ENCODE peak calls at places on chromosomes 16 and 17, in four cellular contexts. X is HCT116, U is K562, Z is HepG2. V is an unnamed sample.

GRCh38 chr17:41912925-41913324 is 5.8 kb downstream of the ACLY start:
- DNase-seq in X (no peak), U (no peak), Z (no peak), V (no peak)

GRCh38 chr17:61221597-61222471 is 177.8 kb upstream of the TBX2 start:
- DNase-seq in X (no peak), U (no peak), Z (no peak), V (no peak)

GRCh38 chr16:46970089-46970488 is 3.4 kb downstream of the DNAJA2 start:
- DNase-seq in X (no peak), U (no peak), Z (peak; percentile 79), V (no peak)

GRCh38 chr17:60129164-60129563 is 20.6 kb upstream of the CA4 start:
- DNase-seq in X (no peak), U (no peak), Z (no peak), V (no peak)

GRCh38 chr17:48995332-48995870 is 1.8 kb upstream of the IGF2BP1 start:
- DNase-seq in X (no peak), U (peak; percentile 62), Z (no peak), V (no peak)

GRCh38 chr16:81469710-81470481 is 25.3 kb downstream of the CMIP start:
- DNase-seq in X (no peak), U (no peak), Z (no peak), V (no peak)

GRCh38 chr17:82781894-82782274 is 30.0 kb downstream of the TBCD start:
- DNase-seq in X (peak; percentile 36), U (peak; percentile 75), Z (peak; percentile 50), V (peak; percentile 24)

GRCh38 chr17:63516910-63517824 is 6.0 kb upstream of the KCNH6 start:
- DNase-seq in X (peak; percentile 86), U (no peak), Z (peak; percentile 29), V (no peak)

GRCh38 chr17:62696726-62697490 is 69.4 kb downstream of the MRC2 start:
- DNase-seq in X (no peak), U (no peak), Z (no peak), V (no peak)

GRCh38 chr16:67780847-67781547 is 25.4 kb downstream of the RANBP10 start:
- DNase-seq in X (no peak), U (peak; percentile 77), Z (no peak), V (no peak)

GRCh38 chr16:3454093-3454492 is 10.6 kb downstream of the NAA60 start:
- DNase-seq in X (no peak), U (no peak), Z (peak; percentile 45), V (no peak)

GRCh38 chr17:1234455-1234854 is 35.8 kb upstream of the BHLHA9 start:
- DNase-seq in X (no peak), U (no peak), Z (no peak), V (no peak)

GRCh38 chr17:27550974-27551505 is 79.9 kb upstream of the LGALS9 start:
- DNase-seq in X (no peak), U (no peak), Z (no peak), V (no peak)

GRCh38 chr16:52318259-52319008 is 228.5 kb downstream of the TOX3 start:
- DNase-seq in X (no peak), U (no peak), Z (no peak), V (no peak)

DNA sequence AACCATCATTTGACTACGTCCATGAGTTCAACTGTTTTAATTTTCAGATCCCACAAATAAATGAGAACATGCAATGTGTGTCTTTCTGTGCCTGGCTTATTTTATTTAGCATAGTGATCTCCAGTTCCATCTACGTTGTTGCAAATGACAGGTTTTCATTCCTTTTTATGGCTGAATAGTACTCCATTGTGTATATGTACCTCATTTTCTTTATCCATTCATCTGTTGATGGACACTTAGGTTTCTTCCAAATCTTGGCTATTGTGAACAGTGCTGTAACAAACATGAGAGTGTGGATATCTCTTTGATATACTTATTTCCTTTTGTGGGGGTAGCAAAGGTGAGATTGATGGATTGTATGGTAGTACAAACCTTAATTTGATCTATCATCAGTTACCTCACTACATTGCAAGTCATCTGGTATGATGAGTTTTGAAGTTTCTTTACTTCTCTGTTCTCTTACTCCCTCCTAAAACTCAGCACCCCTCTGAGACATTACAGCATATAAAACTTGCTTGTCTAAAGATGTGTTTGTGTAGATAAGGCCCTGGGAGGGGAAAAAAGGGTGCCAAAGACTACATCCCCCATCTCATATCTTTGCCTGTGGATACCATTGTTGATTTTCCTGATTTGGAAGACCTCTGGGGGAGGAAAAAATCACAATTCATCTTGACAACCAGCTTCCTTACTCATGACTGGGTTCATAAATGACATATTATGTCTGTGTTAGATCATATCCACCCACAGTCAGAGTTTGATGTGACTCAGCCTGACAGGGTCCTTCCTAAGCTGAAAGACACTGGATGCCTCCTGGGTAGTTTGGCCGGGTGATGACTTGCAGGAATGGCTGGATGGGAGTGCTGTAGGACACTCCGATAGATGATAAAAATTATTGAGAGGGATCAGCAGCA is 47.6 kb downstream of the ABCA9 start:
- DNase-seq in X (no peak), U (peak; percentile 31), Z (no peak), V (no peak)
- TF ChIP-seq TCF7L2 in X (no peak), U (no peak), Z (no peak), V (no peak)

GRCh38 chr17:75673487-75673886 is 6.3 kb downstream of the SAP30BP start:
- DNase-seq in X (no peak), U (no peak), Z (no peak), V (no peak)
- TF ChIP-seq SIN3A in X (no peak), U (no peak), Z (no peak), V (no peak)

GRCh38 chr16:89945654-89946053 is 2.9 kb upstream of the DEF8 start:
- DNase-seq in X (no peak), U (no peak), Z (no peak), V (no peak)
- TF ChIP-seq TCF7L2 in X (no peak), U (no peak), Z (no peak), V (no peak)

GRCh38 chr16:27841911-27842310 is 221.6 kb downstream of the GSG1L start:
- DNase-seq in X (no peak), U (no peak), Z (no peak), V (no peak)

GRCh38 chr16:27838536-27839175 is 224.9 kb downstream of the GSG1L start:
- DNase-seq in X (no peak), U (no peak), Z (no peak), V (no peak)

GRCh38 chr16:27840311-27841060 is 223.0 kb downstream of the GSG1L start:
- DNase-seq in X (no peak), U (no peak), Z (no peak), V (no peak)

GRCh38 chr16:27841061-27841801 is 222.3 kb downstream of the GSG1L start:
- DNase-seq in X (no peak), U (no peak), Z (no peak), V (no peak)

DNA sequence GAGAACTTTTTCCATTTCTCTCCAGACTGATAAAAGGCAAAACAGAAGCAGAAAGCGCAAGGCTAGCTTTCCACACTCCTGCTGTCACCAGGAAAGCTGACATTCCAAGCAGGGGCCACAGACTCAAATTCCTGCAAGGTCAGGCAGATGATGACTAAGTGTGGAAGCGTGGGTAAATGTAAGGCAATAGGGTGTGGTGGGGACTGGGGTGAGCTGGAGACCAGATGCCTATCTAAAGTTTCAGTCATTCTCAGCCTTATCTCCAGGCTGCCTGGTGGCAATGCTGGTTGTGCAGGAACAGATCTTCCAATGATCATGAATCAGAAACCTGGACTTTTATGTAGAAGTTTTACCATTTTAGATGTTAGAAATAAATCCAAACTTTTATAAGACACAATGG is 224.1 kb downstream of the GSG1L start:
- DNase-seq in X (no peak), U (peak; percentile 39), Z (no peak), V (no peak)
- TF ChIP-seq SIN3A in X (no peak), U (no peak), Z (no peak), V (no peak)

DNA sequence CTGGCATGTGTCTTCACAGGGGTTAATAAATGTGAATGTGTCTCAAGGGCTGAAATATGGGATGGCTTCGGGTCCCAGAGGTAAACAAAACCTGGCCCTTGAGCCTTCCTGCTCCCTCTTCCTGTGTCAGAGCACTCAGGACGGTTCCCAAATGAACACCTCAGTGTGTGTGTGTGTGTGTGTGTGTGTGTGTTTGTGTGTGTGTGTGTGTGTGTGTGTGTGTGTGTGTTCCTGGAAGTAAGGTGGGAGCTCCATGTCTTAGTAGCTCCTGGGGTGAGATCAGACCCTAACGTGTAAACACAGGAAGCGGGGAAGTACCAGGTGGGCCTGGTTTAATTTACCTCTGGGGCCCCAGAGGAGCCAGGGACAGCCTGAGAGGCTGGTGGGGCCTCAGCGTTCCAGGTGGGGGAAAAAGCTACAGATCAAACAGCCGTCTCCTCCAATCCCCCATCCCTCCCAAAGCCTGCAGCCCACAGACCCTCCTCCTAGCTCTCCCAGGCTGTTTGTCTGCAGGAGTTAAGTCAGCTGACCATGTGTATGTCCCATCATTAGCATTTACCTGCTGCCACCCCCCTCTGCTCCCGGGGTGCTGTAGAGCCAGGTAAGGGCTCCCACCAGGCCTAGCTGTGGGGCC is 6.1 kb downstream of the KIF19 start:
- DNase-seq in X (no peak), U (no peak), Z (no peak), V (no peak)
- TF ChIP-seq TCF7L2 in X (no peak), U (no peak), Z (no peak), V (no peak)

GRCh38 chr17:35132099-35132498 is 10.0 kb downstream of the NLE1 start:
- DNase-seq in X (no peak), U (no peak), Z (no peak), V (no peak)
- TF ChIP-seq SIN3A in X (no peak), U (no peak), Z (no peak), V (no peak)

DNA sequence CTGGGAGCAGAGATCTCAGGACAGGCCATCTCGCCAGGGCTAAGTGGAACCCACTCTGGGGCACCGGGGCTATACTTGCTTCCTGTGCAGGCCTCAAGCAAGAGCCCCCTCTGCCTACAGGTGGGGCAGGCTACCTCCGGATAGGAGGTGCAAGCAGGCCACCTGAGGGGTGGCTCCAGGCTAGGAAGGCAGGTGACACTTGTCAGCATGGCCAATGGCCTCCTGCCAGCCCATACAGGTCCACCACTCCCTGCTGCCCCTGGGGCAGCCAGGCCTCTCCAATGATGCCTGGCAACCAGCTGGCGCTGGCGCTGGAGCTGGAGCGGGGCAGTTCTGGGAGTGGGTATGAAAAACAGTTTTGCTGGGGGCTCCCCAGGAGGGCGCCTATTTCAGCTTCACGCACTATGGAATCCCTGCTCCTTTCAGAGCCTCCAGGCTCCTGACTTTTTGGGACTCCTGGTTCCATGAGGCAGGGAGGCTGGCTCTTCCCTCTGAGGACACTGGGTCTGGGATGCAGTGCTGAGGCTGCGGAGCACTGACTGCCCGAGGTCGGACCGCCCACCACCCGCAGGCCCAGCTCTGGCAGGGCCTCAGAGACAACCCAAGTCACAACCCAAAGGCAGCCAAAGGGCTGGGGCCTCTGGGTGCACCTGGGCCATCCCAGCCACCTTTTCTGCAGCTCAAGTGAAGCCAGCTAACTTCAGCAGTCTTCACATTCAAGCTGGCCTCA is 8.4 kb upstream of the SREBF1 start:
- DNase-seq in X (no peak), U (no peak), Z (no peak), V (no peak)
- TF ChIP-seq TCF7L2 in X (no peak), U (no peak), Z (no peak), V (no peak)

GRCh38 chr16:82945420-82946096 is 318.8 kb downstream of the CDH13 start:
- DNase-seq in X (no peak), U (no peak), Z (no peak), V (no peak)
- TF ChIP-seq SIN3A in X (no peak), U (no peak), Z (no peak), V (no peak)

DNA sequence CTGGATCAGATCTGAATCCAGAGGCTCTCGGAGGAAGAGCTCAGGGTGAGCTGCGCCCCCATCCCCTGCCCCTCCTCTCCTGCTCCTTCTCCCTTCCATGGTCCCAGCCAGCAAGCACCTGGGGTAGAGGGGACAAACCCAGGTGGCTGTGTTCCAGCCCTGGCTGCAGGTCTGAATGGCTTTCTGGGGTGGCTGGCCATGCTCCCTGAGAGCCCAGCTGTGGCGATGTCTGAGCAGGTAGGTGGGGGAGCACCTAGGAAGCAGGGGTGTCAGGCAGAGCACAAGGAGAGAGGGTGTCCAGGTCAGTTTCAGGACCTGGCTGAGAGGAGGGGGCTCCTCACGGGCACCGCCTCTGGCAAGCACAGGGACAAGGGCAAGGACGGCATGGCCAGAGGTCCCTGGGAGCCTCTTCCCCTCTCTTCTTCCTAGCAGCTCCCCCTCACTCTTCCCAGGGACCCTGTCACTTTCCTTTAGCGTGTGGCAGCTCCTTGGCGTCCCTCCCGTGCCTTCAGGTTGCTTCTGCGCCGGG is 310.0 kb downstream of the SEC14L1 start:
- DNase-seq in X (no peak), U (no peak), Z (peak; percentile 23), V (no peak)
- TF ChIP-seq TCF7L2 in X (no peak), U (no peak), Z (no peak), V (no peak)